ENCODE peak calls at places on chromosomes 2 and 18, in nine cellular contexts. One of them, this sample, is unnamed.

GRCh38 chr18:55100817-55101457 is 141.7 kb upstream of the CCDC68 start:
- DNase-seq in adrenal gland: no peak
- DNase-seq in HCT116: peak; percentile 12
- DNase-seq in adipocyte: peak; percentile 58
- DNase-seq in GM23248: peak; percentile 63
- DNase-seq in psoas muscle: no peak
- DNase-seq in CD8-positive, alpha-beta T cell: no peak
- DNase-seq in H9: no peak
- DNase-seq in astrocyte: peak; percentile 78
- DNase-seq in this sample: no peak

GRCh38 chr2:161010503-161010902 is 149.7 kb upstream of the TANK start:
- DNase-seq in adipocyte: no peak
- DNase-seq in GM23248: no peak
- DNase-seq in psoas muscle: no peak
- DNase-seq in H9: no peak
- DNase-seq in adrenal gland: no peak
- DNase-seq in HCT116: no peak
- DNase-seq in astrocyte: no peak
- DNase-seq in CD8-positive, alpha-beta T cell: no peak
- DNase-seq in this sample: no peak

GRCh38 chr2:109102588-109103233 is 26.3 kb upstream of the SH3RF3 start:
- DNase-seq in H9: peak; percentile 62
- DNase-seq in astrocyte: no peak
- DNase-seq in GM23248: no peak
- DNase-seq in adipocyte: no peak
- DNase-seq in CD8-positive, alpha-beta T cell: no peak
- DNase-seq in adrenal gland: no peak
- DNase-seq in psoas muscle: no peak
- DNase-seq in HCT116: no peak
- DNase-seq in this sample: no peak

GRCh38 chr2:137467246-137467862 is 496.9 kb upstream of the HNMT start:
- DNase-seq in adipocyte: peak; percentile 24
- DNase-seq in HCT116: no peak
- DNase-seq in GM23248: peak; percentile 47
- DNase-seq in psoas muscle: no peak
- DNase-seq in adrenal gland: peak; percentile 27
- DNase-seq in astrocyte: peak; percentile 1
- DNase-seq in H9: peak; percentile 57
- DNase-seq in CD8-positive, alpha-beta T cell: no peak
- DNase-seq in this sample: no peak

GRCh38 chr18:59140287-59140885 is 702 bp downstream of the SEC11C start:
- DNase-seq in HCT116: no peak
- DNase-seq in adipocyte: peak; percentile 55
- DNase-seq in psoas muscle: no peak
- DNase-seq in CD8-positive, alpha-beta T cell: no peak
- DNase-seq in astrocyte: peak; percentile 46
- DNase-seq in GM23248: peak; percentile 61
- DNase-seq in adrenal gland: peak; percentile 39
- DNase-seq in H9: peak; percentile 55
- DNase-seq in this sample: no peak

GRCh38 chr2:17979707-17980106 is 101.2 kb downstream of the KCNS3 start:
- DNase-seq in astrocyte: peak; percentile 71
- DNase-seq in GM23248: peak; percentile 89
- DNase-seq in CD8-positive, alpha-beta T cell: no peak
- DNase-seq in psoas muscle: no peak
- DNase-seq in adrenal gland: no peak
- DNase-seq in adipocyte: peak; percentile 43
- DNase-seq in H9: no peak
- DNase-seq in HCT116: no peak
- DNase-seq in this sample: no peak

GRCh38 chr18:79750980-79751571 is 46.7 kb upstream of the KCNG2 start:
- DNase-seq in adipocyte: no peak
- DNase-seq in GM23248: no peak
- DNase-seq in psoas muscle: no peak
- DNase-seq in CD8-positive, alpha-beta T cell: no peak
- DNase-seq in H9: no peak
- DNase-seq in HCT116: no peak
- DNase-seq in astrocyte: no peak
- DNase-seq in adrenal gland: no peak
- DNase-seq in this sample: peak; percentile 25

GRCh38 chr2:226131299-226131784 is 668.3 kb downstream of the IRS1 start:
- DNase-seq in CD8-positive, alpha-beta T cell: no peak
- DNase-seq in adipocyte: no peak
- DNase-seq in psoas muscle: peak; percentile 71
- DNase-seq in GM23248: no peak
- DNase-seq in HCT116: no peak
- DNase-seq in adrenal gland: no peak
- DNase-seq in H9: no peak
- DNase-seq in astrocyte: no peak
- DNase-seq in this sample: no peak

GRCh38 chr18:45085916-45086624 is 405.4 kb downstream of the SETBP1 start:
- DNase-seq in psoas muscle: no peak
- DNase-seq in GM23248: no peak
- DNase-seq in adipocyte: no peak
- DNase-seq in HCT116: no peak
- DNase-seq in CD8-positive, alpha-beta T cell: no peak
- DNase-seq in astrocyte: no peak
- DNase-seq in H9: no peak
- DNase-seq in adrenal gland: no peak
- DNase-seq in this sample: no peak

GRCh38 chr18:79483971-79484491 is 88.3 kb downstream of the NFATC1 start:
- DNase-seq in adipocyte: no peak
- DNase-seq in GM23248: no peak
- DNase-seq in astrocyte: no peak
- DNase-seq in HCT116: no peak
- DNase-seq in CD8-positive, alpha-beta T cell: no peak
- DNase-seq in adrenal gland: peak; percentile 2
- DNase-seq in psoas muscle: peak; percentile 25
- DNase-seq in H9: no peak
- DNase-seq in this sample: no peak

GRCh38 chr2:132998221-132998620 is 328.2 kb upstream of the LYPD1 start:
- DNase-seq in psoas muscle: no peak
- DNase-seq in CD8-positive, alpha-beta T cell: no peak
- DNase-seq in GM23248: no peak
- DNase-seq in adipocyte: no peak
- DNase-seq in HCT116: no peak
- DNase-seq in H9: no peak
- DNase-seq in astrocyte: no peak
- DNase-seq in adrenal gland: no peak
- DNase-seq in this sample: no peak

DNA sequence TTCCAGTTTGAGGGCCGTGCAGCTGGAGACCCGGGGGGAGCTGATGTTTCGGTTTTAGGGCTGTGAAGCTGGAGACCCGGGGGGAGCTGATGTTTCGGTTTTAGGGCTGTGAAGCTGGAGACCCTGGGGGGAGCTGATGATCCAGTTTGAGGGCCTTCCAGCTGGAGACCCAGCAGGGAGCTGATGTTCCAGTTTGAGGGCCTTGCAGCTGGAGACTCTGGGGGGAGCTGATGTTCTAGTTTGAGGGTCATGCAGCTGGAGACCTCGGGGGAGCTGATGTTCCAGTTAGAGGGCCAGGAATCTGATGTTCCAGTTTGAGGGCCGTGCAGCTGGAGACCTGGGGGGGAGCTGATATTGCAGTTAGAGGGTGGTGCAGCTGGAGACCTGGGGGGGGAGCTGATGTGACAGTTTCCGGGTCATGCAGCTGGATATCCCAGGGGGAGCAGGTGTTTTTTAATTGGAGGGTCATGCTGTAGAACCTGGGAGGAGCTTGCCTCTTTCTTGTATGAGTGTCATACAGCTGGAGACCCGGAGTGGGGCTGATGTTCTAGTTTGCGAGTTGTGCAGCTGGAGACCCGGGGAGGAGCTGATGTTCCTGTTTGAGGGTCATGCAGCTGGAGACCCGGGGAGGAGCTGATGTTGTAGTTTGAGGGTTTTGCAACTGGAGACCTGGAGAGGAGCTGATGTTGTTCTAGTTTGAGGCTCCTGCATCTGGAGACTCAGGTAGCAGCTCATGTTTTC is 153.2 kb downstream of the RTP5 start:
- DNase-seq in adipocyte: no peak
- DNase-seq in HCT116: no peak
- DNase-seq in H9: no peak
- DNase-seq in psoas muscle: peak; percentile 42
- DNase-seq in GM23248: no peak
- DNase-seq in CD8-positive, alpha-beta T cell: no peak
- DNase-seq in adrenal gland: no peak
- DNase-seq in astrocyte: no peak
- DNase-seq in this sample: no peak
- H3K27me3 ChIP-seq in adipocyte: peaks cover 55% of the 10 kb centered on the region
- H3K27me3 ChIP-seq in HCT116: peaks cover 47% of the 10 kb centered on the region
- H3K27me3 ChIP-seq in H9: no peaks in the 10 kb centered on the region
- H3K27me3 ChIP-seq in psoas muscle: peaks cover 45% of the 10 kb centered on the region
- H3K27me3 ChIP-seq in GM23248: peaks cover 57% of the 10 kb centered on the region
- H3K27me3 ChIP-seq in CD8-positive, alpha-beta T cell: no peaks in the 10 kb centered on the region
- H3K27me3 ChIP-seq in adrenal gland: no peaks in the 10 kb centered on the region
- H3K27me3 ChIP-seq in astrocyte: peaks cover 42% of the 10 kb centered on the region
- H3K27me3 ChIP-seq in this sample: no peaks in the 10 kb centered on the region

GRCh38 chr2:36449943-36450392 is 94.4 kb downstream of the CRIM1 start:
- DNase-seq in HCT116: no peak
- DNase-seq in CD8-positive, alpha-beta T cell: no peak
- DNase-seq in adrenal gland: no peak
- DNase-seq in adipocyte: no peak
- DNase-seq in GM23248: no peak
- DNase-seq in psoas muscle: no peak
- DNase-seq in astrocyte: peak; percentile 84
- DNase-seq in H9: no peak
- DNase-seq in this sample: no peak

GRCh38 chr2:36450466-36451196 is 95.1 kb downstream of the CRIM1 start:
- DNase-seq in adipocyte: peak; percentile 70
- DNase-seq in psoas muscle: no peak
- DNase-seq in HCT116: no peak
- DNase-seq in H9: no peak
- DNase-seq in astrocyte: peak; percentile 94
- DNase-seq in adrenal gland: peak; percentile 27
- DNase-seq in CD8-positive, alpha-beta T cell: no peak
- DNase-seq in GM23248: peak; percentile 87
- DNase-seq in this sample: no peak

GRCh38 chr2:36452279-36452678 is 96.7 kb downstream of the CRIM1 start:
- DNase-seq in HCT116: no peak
- DNase-seq in psoas muscle: no peak
- DNase-seq in GM23248: peak; percentile 76
- DNase-seq in CD8-positive, alpha-beta T cell: no peak
- DNase-seq in H9: no peak
- DNase-seq in adrenal gland: no peak
- DNase-seq in adipocyte: peak; percentile 83
- DNase-seq in astrocyte: peak; percentile 69
- DNase-seq in this sample: no peak

GRCh38 chr2:36453652-36454051 is 98.1 kb downstream of the CRIM1 start:
- DNase-seq in astrocyte: no peak
- DNase-seq in HCT116: no peak
- DNase-seq in CD8-positive, alpha-beta T cell: no peak
- DNase-seq in GM23248: peak; percentile 36
- DNase-seq in psoas muscle: no peak
- DNase-seq in adrenal gland: no peak
- DNase-seq in adipocyte: no peak
- DNase-seq in H9: no peak
- DNase-seq in this sample: no peak

DNA sequence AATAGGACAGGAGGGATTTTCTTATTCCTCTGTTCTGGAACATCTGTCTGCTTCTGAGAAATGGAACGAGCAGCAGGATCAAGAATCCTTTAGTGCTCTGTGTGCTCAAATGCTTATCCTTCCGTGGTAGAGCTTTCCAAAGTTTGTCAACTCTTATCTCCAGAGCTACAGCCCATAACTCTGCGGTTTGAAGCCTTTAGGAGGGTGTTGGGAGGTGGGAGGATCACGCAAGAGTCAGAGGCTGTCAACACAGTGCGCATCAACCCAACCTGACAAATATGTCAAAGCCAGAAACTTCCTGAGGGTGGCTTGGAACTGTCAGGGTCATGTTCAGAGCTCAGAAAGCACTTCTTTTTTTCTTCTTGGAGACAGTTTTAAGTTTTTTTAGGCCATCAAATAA is 95.9 kb downstream of the CRIM1 start:
- DNase-seq in adipocyte: no peak
- DNase-seq in CD8-positive, alpha-beta T cell: no peak
- DNase-seq in astrocyte: peak; percentile 83
- DNase-seq in GM23248: no peak
- DNase-seq in psoas muscle: no peak
- DNase-seq in adrenal gland: peak; percentile 29
- DNase-seq in H9: no peak
- DNase-seq in HCT116: no peak
- DNase-seq in this sample: no peak
- H3K4me1 ChIP-seq in adipocyte: peaks cover 70% of the 10 kb centered on the region
- H3K4me1 ChIP-seq in CD8-positive, alpha-beta T cell: no peaks in the 10 kb centered on the region
- H3K4me1 ChIP-seq in astrocyte: peaks cover 78% of the 10 kb centered on the region
- H3K4me1 ChIP-seq in GM23248: peaks cover 82% of the 10 kb centered on the region
- H3K4me1 ChIP-seq in psoas muscle: peaks cover 98% of the 10 kb centered on the region
- H3K4me1 ChIP-seq in adrenal gland: peaks cover 26% of the 10 kb centered on the region
- H3K4me1 ChIP-seq in H9: peaks cover 6% of the 10 kb centered on the region
- H3K4me1 ChIP-seq in HCT116: no peaks in the 10 kb centered on the region
- H3K4me1 ChIP-seq in this sample: no peaks in the 10 kb centered on the region

GRCh38 chr2:14616950-14617349 is 15.6 kb upstream of the LRATD1 start:
- DNase-seq in astrocyte: no peak
- DNase-seq in psoas muscle: no peak
- DNase-seq in HCT116: no peak
- DNase-seq in CD8-positive, alpha-beta T cell: no peak
- DNase-seq in H9: no peak
- DNase-seq in adipocyte: no peak
- DNase-seq in GM23248: no peak
- DNase-seq in adrenal gland: no peak
- DNase-seq in this sample: no peak

GRCh38 chr2:14615701-14616100 is 16.8 kb upstream of the LRATD1 start:
- DNase-seq in astrocyte: no peak
- DNase-seq in adipocyte: no peak
- DNase-seq in psoas muscle: no peak
- DNase-seq in CD8-positive, alpha-beta T cell: no peak
- DNase-seq in GM23248: no peak
- DNase-seq in H9: no peak
- DNase-seq in adrenal gland: no peak
- DNase-seq in HCT116: no peak
- DNase-seq in this sample: no peak

GRCh38 chr2:14608245-14608644 is 24.3 kb upstream of the LRATD1 start:
- DNase-seq in adrenal gland: no peak
- DNase-seq in GM23248: no peak
- DNase-seq in H9: no peak
- DNase-seq in astrocyte: no peak
- DNase-seq in HCT116: no peak
- DNase-seq in psoas muscle: no peak
- DNase-seq in CD8-positive, alpha-beta T cell: no peak
- DNase-seq in adipocyte: no peak
- DNase-seq in this sample: no peak

GRCh38 chr2:14616342-14616741 is 16.2 kb upstream of the LRATD1 start:
- DNase-seq in adrenal gland: peak; percentile 65
- DNase-seq in HCT116: no peak
- DNase-seq in GM23248: no peak
- DNase-seq in astrocyte: peak; percentile 46
- DNase-seq in H9: no peak
- DNase-seq in psoas muscle: no peak
- DNase-seq in CD8-positive, alpha-beta T cell: no peak
- DNase-seq in adipocyte: no peak
- DNase-seq in this sample: no peak

GRCh38 chr2:14614011-14614410 is 18.5 kb upstream of the LRATD1 start:
- DNase-seq in GM23248: peak; percentile 4
- DNase-seq in adrenal gland: no peak
- DNase-seq in astrocyte: peak; percentile 73
- DNase-seq in H9: no peak
- DNase-seq in psoas muscle: no peak
- DNase-seq in HCT116: no peak
- DNase-seq in CD8-positive, alpha-beta T cell: no peak
- DNase-seq in adipocyte: no peak
- DNase-seq in this sample: no peak
- H3K27me3 ChIP-seq in GM23248: no peaks in the 10 kb centered on the region
- H3K27me3 ChIP-seq in adrenal gland: no peaks in the 10 kb centered on the region
- H3K27me3 ChIP-seq in astrocyte: no peaks in the 10 kb centered on the region
- H3K27me3 ChIP-seq in H9: no peaks in the 10 kb centered on the region
- H3K27me3 ChIP-seq in psoas muscle: no peaks in the 10 kb centered on the region
- H3K27me3 ChIP-seq in HCT116: no peaks in the 10 kb centered on the region
- H3K27me3 ChIP-seq in CD8-positive, alpha-beta T cell: no peaks in the 10 kb centered on the region
- H3K27me3 ChIP-seq in adipocyte: no peaks in the 10 kb centered on the region
- H3K27me3 ChIP-seq in this sample: no peaks in the 10 kb centered on the region

GRCh38 chr2:41966431-41966893 is 81.4 kb upstream of the PKDCC start:
- DNase-seq in astrocyte: peak; percentile 98
- DNase-seq in GM23248: peak; percentile 99
- DNase-seq in CD8-positive, alpha-beta T cell: no peak
- DNase-seq in HCT116: no peak
- DNase-seq in adrenal gland: peak; percentile 55
- DNase-seq in psoas muscle: peak; percentile 94
- DNase-seq in H9: no peak
- DNase-seq in adipocyte: peak; percentile 93
- DNase-seq in this sample: no peak
- H3K4me1 ChIP-seq in astrocyte: peaks cover 22% of the 10 kb centered on the region
- H3K4me1 ChIP-seq in GM23248: peaks cover 38% of the 10 kb centered on the region
- H3K4me1 ChIP-seq in CD8-positive, alpha-beta T cell: no peaks in the 10 kb centered on the region
- H3K4me1 ChIP-seq in HCT116: no peaks in the 10 kb centered on the region
- H3K4me1 ChIP-seq in adrenal gland: peaks cover 34% of the 10 kb centered on the region
- H3K4me1 ChIP-seq in psoas muscle: peaks cover 28% of the 10 kb centered on the region
- H3K4me1 ChIP-seq in H9: peaks cover 6% of the 10 kb centered on the region
- H3K4me1 ChIP-seq in adipocyte: peaks cover 63% of the 10 kb centered on the region
- H3K4me1 ChIP-seq in this sample: no peaks in the 10 kb centered on the region